ENCODE peak calls at places on chromosomes 11 and 22, in seven cellular contexts. I is cardiac muscle cell; D is SK-N-SH; B is K562; G is adrenal gland; Z is endothelial cell of umbilical vein; T is CD8-positive, alpha-beta T cell. Q is an unnamed sample. For H3K36me3, the result is how much of the 10 kb centered on the place peaks cover.

GRCh38 chr11:47881145-47881544 is 33.0 kb upstream of the NUP160 start:
- DNase-seq in D (no peak), Z (no peak), B (no peak), I (peak), G (peak), T (no peak), Q (no peak)

GRCh38 chr11:23406131-23406819 is 546.0 kb upstream of the CCDC179 start:
- DNase-seq in I (no peak), T (no peak), Z (no peak), D (no peak), B (no peak), G (no peak), Q (no peak)

GRCh38 chr11:73288197-73288872 is 16.2 kb downstream of the P2RY6 start:
- DNase-seq in T (no peak), G (no peak), Z (no peak), B (no peak), D (no peak), I (no peak), Q (no peak)

GRCh38 chr11:117273550-117274289 is 17.4 kb upstream of the BACE1-AS start:
- DNase-seq in B (no peak), T (no peak), G (peak), Z (no peak), I (peak), D (no peak), Q (no peak)

GRCh38 chr11:77193915-77194830 is 66.1 kb downstream of the MYO7A start:
- DNase-seq in D (no peak), I (no peak), Z (no peak), G (peak), B (no peak), T (no peak), Q (no peak)

GRCh38 chr11:64186205-64187165 is 514 bp downstream of the STIP1 start:
- DNase-seq in G (peak), I (no peak), Z (peak), D (no peak), T (peak), B (no peak), Q (no peak)

GRCh38 chr11:27406498-27407354 is 43.7 kb upstream of the CCDC34 start:
- DNase-seq in B (no peak), T (no peak), I (peak), G (no peak), Z (no peak), D (no peak), Q (no peak)

GRCh38 chr11:17768547-17768946 is 34.0 kb downstream of the KCNC1 start:
- DNase-seq in D (no peak), B (no peak), Z (no peak), G (no peak), I (no peak), T (no peak), Q (no peak)

GRCh38 chr22:36301384-36301828 is 48.5 kb downstream of the APOL1 start:
- DNase-seq in D (peak), B (peak), Z (peak), I (peak), T (peak), G (peak), Q (peak)

GRCh38 chr22:22087854-22088657 is 105.5 kb upstream of the TOP3B start:
- DNase-seq in G (no peak), Z (no peak), D (no peak), B (no peak), T (no peak), I (no peak), Q (no peak)

GRCh38 chr11:115539844-115540243 is 35.6 kb upstream of the CADM1 start:
- DNase-seq in B (no peak), T (no peak), G (no peak), D (no peak), Z (no peak), I (no peak), Q (no peak)

GRCh38 chr11:77147668-77148321 is 19.7 kb downstream of the MYO7A start:
- DNase-seq in T (peak), I (peak), B (peak), D (no peak), Z (no peak), G (no peak), Q (no peak)

GRCh38 chr11:120137611-120138521 is at the start of gene TRIM29:
- DNase-seq in B (peak), I (no peak), Z (no peak), T (peak), D (peak), G (peak), Q (no peak)

GRCh38 chr11:34855021-34855753 is 61.0 kb downstream of the APIP start:
- DNase-seq in I (peak), G (no peak), D (no peak), Z (no peak), B (no peak), T (no peak), Q (no peak)

GRCh38 chr11:126925321-126926093 is 75.1 kb downstream of the KIRREL3 start:
- DNase-seq in Z (no peak), I (no peak), T (no peak), G (no peak), B (no peak), D (no peak), Q (no peak)

GRCh38 chr11:32198053-32198452 is 107.2 kb downstream of the RCN1 start:
- DNase-seq in B (no peak), D (no peak), G (no peak), T (no peak), Z (no peak), I (peak), Q (no peak)

GRCh38 chr22:33529424-33530113 is 390.7 kb downstream of the LARGE1 start:
- DNase-seq in B (no peak), G (peak), Z (no peak), T (no peak), D (no peak), I (peak), Q (no peak)

GRCh38 chr11:32893091-32893946 is 708 bp downstream of the QSER1 start:
- DNase-seq in G (peak), D (peak), T (peak), Z (peak), B (peak), I (peak), Q (peak)

GRCh38 chr22:36563898-36564297 is 34.9 kb upstream of the EIF3D start:
- DNase-seq in G (no peak), I (no peak), B (no peak), D (no peak), Z (no peak), T (no peak), Q (no peak)

GRCh38 chr11:64306876-64307622 is 1.7 kb downstream of the ESRRA start:
- DNase-seq in B (peak), G (peak), D (no peak), I (peak), T (no peak), Z (no peak), Q (no peak)

GRCh38 chr22:49017769-49018330 is 809.8 kb downstream of the BRD1 start:
- DNase-seq in I (no peak), Z (no peak), B (no peak), T (peak), D (peak), G (no peak), Q (no peak)

GRCh38 chr22:50143096-50143495 is 27.4 kb upstream of the PANX2 start:
- DNase-seq in I (no peak), D (no peak), Z (no peak), B (no peak), G (no peak), T (no peak), Q (no peak)

GRCh38 chr11:14114269-14114668 is 151.7 kb downstream of the SPON1 start:
- DNase-seq in Z (peak), B (no peak), I (no peak), D (no peak), G (no peak), T (no peak), Q (no peak)

GRCh38 chr11:118290923-118291322 is 13.6 kb upstream of the CD3E start:
- DNase-seq in I (peak), Z (peak), B (no peak), T (no peak), D (no peak), G (peak), Q (no peak)

GRCh38 chr22:50737728-50738648 is at the start of gene ACR:
- DNase-seq in Z (no peak), G (peak), I (no peak), D (no peak), B (no peak), T (no peak), Q (no peak)

GRCh38 chr11:126477526-126478275 is 122.2 kb downstream of the ST3GAL4 start:
- DNase-seq in G (no peak), Z (no peak), B (no peak), T (no peak), D (no peak), I (no peak), Q (no peak)

GRCh38 chr22:31957970-31958594 is 13.7 kb downstream of the YWHAH start:
- DNase-seq in G (no peak), B (no peak), Z (no peak), D (no peak), T (no peak), I (no peak), Q (no peak)

GRCh38 chr11:134014502-134014901 is 54.4 kb upstream of the JAM3 start:
- DNase-seq in I (peak), G (no peak), B (no peak), D (peak), T (no peak), Z (no peak), Q (no peak)

GRCh38 chr11:102911758-102912481 is 37.1 kb upstream of the MMP12 start:
- DNase-seq in I (no peak), Z (no peak), G (no peak), D (no peak), T (no peak), B (no peak), Q (no peak)

GRCh38 chr11:102915044-102915375 is 40.2 kb upstream of the MMP12 start:
- DNase-seq in T (no peak), Z (no peak), D (no peak), G (no peak), I (no peak), B (no peak), Q (no peak)

GRCh38 chr11:102912482-102912830 is 37.7 kb upstream of the MMP12 start:
- DNase-seq in G (no peak), T (no peak), Z (no peak), D (no peak), B (no peak), I (no peak), Q (no peak)

GRCh38 chr11:102920118-102920684 is 35.3 kb downstream of the MMP13 start:
- DNase-seq in Z (no peak), T (no peak), D (no peak), I (no peak), G (no peak), B (no peak), Q (peak)

GRCh38 chr11:102914238-102915043 is 39.7 kb upstream of the MMP12 start:
- DNase-seq in B (no peak), I (peak), Z (peak), D (peak), G (peak), T (no peak), Q (no peak)
- TF ChIP-seq CTCF in B (peak), I (peak), Z (peak), D (peak), G (peak), T (no peak), Q (peak)

GRCh38 chr11:66568124-66568916 is at the start of gene CTSF:
- DNase-seq in Z (peak), I (peak), B (peak), G (peak), T (peak), D (peak), Q (peak)

GRCh38 chr11:66570117-66570825 is 1.9 kb upstream of the CTSF start:
- DNase-seq in T (no peak), B (no peak), I (no peak), D (no peak), G (no peak), Z (no peak), Q (no peak)

GRCh38 chr11:66569076-66569475 is 670 bp upstream of the CTSF start:
- DNase-seq in I (no peak), B (no peak), T (no peak), Z (no peak), G (no peak), D (no peak), Q (no peak)

GRCh38 chr11:66566221-66566620 is 2.2 kb downstream of the CTSF start:
- DNase-seq in B (no peak), G (no peak), Z (no peak), I (no peak), D (no peak), T (no peak), Q (no peak)

DNA sequence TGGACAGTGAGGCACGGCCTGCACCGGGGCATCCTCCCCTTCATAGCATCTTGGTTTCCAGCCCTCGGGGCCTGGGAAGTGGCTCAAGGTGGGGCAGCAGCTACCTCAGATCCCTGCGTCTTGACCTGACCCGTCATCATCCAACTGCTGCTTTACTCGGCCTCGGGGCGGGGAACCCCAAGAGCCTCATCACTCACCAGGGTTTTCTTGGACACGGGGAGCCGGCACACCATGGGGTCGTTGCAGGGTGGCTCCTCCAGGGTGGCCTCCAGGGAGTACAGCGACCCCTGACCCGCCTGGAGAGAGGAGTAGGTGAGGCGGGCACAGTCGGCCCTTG is 651 bp downstream of the CTSF start:
- DNase-seq in D (no peak), T (no peak), G (no peak), Z (no peak), I (no peak), B (no peak), Q (no peak)
- H3K4me3 ChIP-seq in D (peak), T (peak), G (peak), Z (no peak), I (no peak), B (peak), Q (peak)

DNA sequence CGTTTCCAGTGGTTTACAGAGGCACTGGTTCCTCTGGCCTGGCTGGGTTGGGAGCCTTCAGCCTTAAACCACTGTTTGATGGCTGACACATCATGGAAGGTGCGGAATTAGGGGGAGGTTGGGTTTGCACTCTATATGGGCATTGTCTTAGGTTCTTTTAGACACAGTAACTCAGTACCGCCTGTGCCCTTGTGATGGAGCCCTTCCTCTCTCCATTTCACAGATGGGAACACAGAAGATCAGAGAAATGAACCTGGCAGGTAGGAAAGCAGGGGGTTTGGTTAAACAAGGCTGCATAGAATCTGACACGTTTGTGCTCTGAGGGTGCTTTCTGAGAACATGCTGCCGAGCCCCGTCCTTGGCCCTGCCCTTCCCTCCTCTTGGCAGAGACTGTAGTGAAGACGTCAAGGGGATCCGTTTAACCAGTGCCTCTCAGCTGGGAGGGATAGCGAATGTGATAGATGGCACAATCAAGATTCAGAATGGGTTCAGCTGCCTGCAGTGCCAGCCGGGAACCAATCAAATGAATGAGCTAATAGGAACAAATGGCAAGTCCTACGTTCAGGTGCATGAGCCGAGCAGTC is 228.6 kb downstream of the TBC1D22A start:
- DNase-seq in B (no peak), T (no peak), Z (no peak), I (no peak), G (no peak), D (no peak), Q (no peak)
- H3K36me3 ChIP-seq in B (under half), T (under half), Z (under half), I (under half), G (under half), D (under half), Q (under half)

GRCh38 chr11:6319879-6320410 is 356 bp downstream of the CAVIN3 start:
- DNase-seq in B (peak), T (no peak), D (peak), Z (peak), I (peak), G (peak), Q (peak)
- TF ChIP-seq CTCF in B (no peak), T (no peak), D (no peak), Z (no peak), I (no peak), G (no peak), Q (no peak)